ENCODE peak calls at places on chromosomes 13 and 19, in six cellular contexts. One of them, this sample, is unnamed.

GRCh38 chr19:58566989-58567388 is 6.1 kb downstream of the MZF1 start:
- DNase-seq in kidney: peak; percentile 18
- DNase-seq in T-cell: no peak
- DNase-seq in AG08396: no peak
- DNase-seq in WTC11: no peak
- DNase-seq in iPS-NIHi11: no peak
- DNase-seq in this sample: no peak

GRCh38 chr19:5090780-5091575 is 122.1 kb downstream of the KDM4B start:
- DNase-seq in kidney: no peak
- DNase-seq in T-cell: no peak
- DNase-seq in AG08396: peak; percentile 59
- DNase-seq in WTC11: no peak
- DNase-seq in iPS-NIHi11: no peak
- DNase-seq in this sample: no peak

GRCh38 chr19:5542665-5543064 is 25.1 kb downstream of the TINCR start:
- DNase-seq in kidney: no peak
- DNase-seq in T-cell: no peak
- DNase-seq in AG08396: no peak
- DNase-seq in WTC11: peak; percentile 28
- DNase-seq in iPS-NIHi11: no peak
- DNase-seq in this sample: no peak

GRCh38 chr19:8663920-8664670 is 33.7 kb downstream of the NFILZ start:
- DNase-seq in kidney: no peak
- DNase-seq in T-cell: peak; percentile 22
- DNase-seq in AG08396: no peak
- DNase-seq in WTC11: no peak
- DNase-seq in iPS-NIHi11: peak; percentile 58
- DNase-seq in this sample: no peak

GRCh38 chr19:1409204-1410005 is 2.0 kb downstream of the DAZAP1 start:
- DNase-seq in kidney: peak; percentile 80
- DNase-seq in T-cell: no peak
- DNase-seq in AG08396: no peak
- DNase-seq in WTC11: no peak
- DNase-seq in iPS-NIHi11: no peak
- DNase-seq in this sample: no peak

GRCh38 chr19:10395853-10396355 is 7.4 kb downstream of the CDC37 start:
- DNase-seq in kidney: no peak
- DNase-seq in T-cell: no peak
- DNase-seq in AG08396: no peak
- DNase-seq in WTC11: no peak
- DNase-seq in iPS-NIHi11: no peak
- DNase-seq in this sample: no peak

GRCh38 chr19:3807131-3807480 is 20.9 kb upstream of the MATK start:
- DNase-seq in kidney: no peak
- DNase-seq in T-cell: no peak
- DNase-seq in AG08396: no peak
- DNase-seq in WTC11: no peak
- DNase-seq in iPS-NIHi11: no peak
- DNase-seq in this sample: no peak

GRCh38 chr13:113901231-113901630 is 37.4 kb upstream of the GAS6 start:
- DNase-seq in kidney: no peak
- DNase-seq in T-cell: no peak
- DNase-seq in AG08396: no peak
- DNase-seq in WTC11: no peak
- DNase-seq in iPS-NIHi11: no peak
- DNase-seq in this sample: no peak

GRCh38 chr19:40521276-40521675 is 54.5 kb downstream of the SPTBN4 start:
- DNase-seq in kidney: no peak
- DNase-seq in T-cell: no peak
- DNase-seq in AG08396: no peak
- DNase-seq in WTC11: no peak
- DNase-seq in iPS-NIHi11: no peak
- DNase-seq in this sample: no peak

GRCh38 chr13:98386632-98387031 is 190.3 kb downstream of the STK24 start:
- DNase-seq in kidney: no peak
- DNase-seq in T-cell: no peak
- DNase-seq in AG08396: no peak
- DNase-seq in WTC11: no peak
- DNase-seq in iPS-NIHi11: no peak
- DNase-seq in this sample: no peak

GRCh38 chr13:45859682-45860081 is 8.1 kb upstream of the SIAH3 start:
- DNase-seq in kidney: no peak
- DNase-seq in T-cell: no peak
- DNase-seq in AG08396: no peak
- DNase-seq in WTC11: peak; percentile 22
- DNase-seq in iPS-NIHi11: peak; percentile 63
- DNase-seq in this sample: no peak

GRCh38 chr19:45638930-45639729 is at the start of gene EML2:
- DNase-seq in kidney: peak; percentile 83
- DNase-seq in T-cell: peak; percentile 34
- DNase-seq in AG08396: peak; percentile 76
- DNase-seq in WTC11: peak; percentile 90
- DNase-seq in iPS-NIHi11: peak; percentile 70
- DNase-seq in this sample: peak; percentile 51

GRCh38 chr19:840519-841206 is at the start of gene PRTN3:
- DNase-seq in kidney: no peak
- DNase-seq in T-cell: no peak
- DNase-seq in AG08396: no peak
- DNase-seq in WTC11: no peak
- DNase-seq in iPS-NIHi11: no peak
- DNase-seq in this sample: no peak

GRCh38 chr19:49570138-49570856 is 10.1 kb downstream of the NOSIP start:
- DNase-seq in kidney: no peak
- DNase-seq in T-cell: peak; percentile 75
- DNase-seq in AG08396: peak; percentile 80
- DNase-seq in WTC11: peak; percentile 62
- DNase-seq in iPS-NIHi11: peak; percentile 91
- DNase-seq in this sample: peak; percentile 66

GRCh38 chr19:362683-363082 is 18.1 kb upstream of the MIER2 start:
- DNase-seq in kidney: no peak
- DNase-seq in T-cell: no peak
- DNase-seq in AG08396: no peak
- DNase-seq in WTC11: no peak
- DNase-seq in iPS-NIHi11: no peak
- DNase-seq in this sample: peak; percentile 28

GRCh38 chr19:45100797-45101196 is 7.8 kb downstream of the PPP1R37 start:
- DNase-seq in kidney: no peak
- DNase-seq in T-cell: no peak
- DNase-seq in AG08396: no peak
- DNase-seq in WTC11: no peak
- DNase-seq in iPS-NIHi11: no peak
- DNase-seq in this sample: no peak

GRCh38 chr19:39507715-39508364 is 7.1 kb upstream of the SELENOV start:
- DNase-seq in kidney: no peak
- DNase-seq in T-cell: no peak
- DNase-seq in AG08396: no peak
- DNase-seq in WTC11: no peak
- DNase-seq in iPS-NIHi11: no peak
- DNase-seq in this sample: no peak

GRCh38 chr13:28451482-28452217 is 43.3 kb downstream of the FLT1 start:
- DNase-seq in kidney: no peak
- DNase-seq in T-cell: no peak
- DNase-seq in AG08396: no peak
- DNase-seq in WTC11: peak; percentile 66
- DNase-seq in iPS-NIHi11: peak; percentile 43
- DNase-seq in this sample: no peak

GRCh38 chr13:100619940-100620339 is 31.4 kb upstream of the GGACT start:
- DNase-seq in kidney: no peak
- DNase-seq in T-cell: no peak
- DNase-seq in AG08396: no peak
- DNase-seq in WTC11: no peak
- DNase-seq in iPS-NIHi11: no peak
- DNase-seq in this sample: no peak

GRCh38 chr19:13071444-13072205 is 31.0 kb downstream of the LYL1 start:
- DNase-seq in kidney: no peak
- DNase-seq in T-cell: no peak
- DNase-seq in AG08396: no peak
- DNase-seq in WTC11: no peak
- DNase-seq in iPS-NIHi11: no peak
- DNase-seq in this sample: no peak

GRCh38 chr13:41670873-41671443 is 213.6 kb downstream of the RGCC start:
- DNase-seq in kidney: no peak
- DNase-seq in T-cell: no peak
- DNase-seq in AG08396: no peak
- DNase-seq in WTC11: no peak
- DNase-seq in iPS-NIHi11: no peak
- DNase-seq in this sample: no peak

GRCh38 chr13:114054269-114054668 is 78.2 kb downstream of the RASA3 start:
- DNase-seq in kidney: no peak
- DNase-seq in T-cell: no peak
- DNase-seq in AG08396: no peak
- DNase-seq in WTC11: peak; percentile 65
- DNase-seq in iPS-NIHi11: peak; percentile 85
- DNase-seq in this sample: no peak

GRCh38 chr13:40346592-40346991 is 319.8 kb downstream of the FOXO1 start:
- DNase-seq in kidney: no peak
- DNase-seq in T-cell: no peak
- DNase-seq in AG08396: no peak
- DNase-seq in WTC11: no peak
- DNase-seq in iPS-NIHi11: no peak
- DNase-seq in this sample: no peak

GRCh38 chr13:35157143-35157755 is 215.2 kb downstream of the NBEA start:
- DNase-seq in kidney: no peak
- DNase-seq in T-cell: no peak
- DNase-seq in AG08396: peak; percentile 24
- DNase-seq in WTC11: peak; percentile 21
- DNase-seq in iPS-NIHi11: peak; percentile 49
- DNase-seq in this sample: no peak

GRCh38 chr13:23050126-23050525 is 130.7 kb upstream of the SGCG start:
- DNase-seq in kidney: no peak
- DNase-seq in T-cell: no peak
- DNase-seq in AG08396: no peak
- DNase-seq in WTC11: no peak
- DNase-seq in iPS-NIHi11: no peak
- DNase-seq in this sample: no peak

GRCh38 chr19:1177322-1178114 is 3.5 kb upstream of the SBNO2 start:
- DNase-seq in kidney: peak; percentile 84
- DNase-seq in T-cell: no peak
- DNase-seq in AG08396: peak; percentile 95
- DNase-seq in WTC11: no peak
- DNase-seq in iPS-NIHi11: no peak
- DNase-seq in this sample: peak; percentile 97